ENCODE peak calls at places on chromosomes 16 and 17, in nine cellular contexts. One of them, this sample, is unnamed.

GRCh38 chr17:72004011-72004427 is 116.8 kb upstream of the SOX9 start:
- DNase-seq in natural killer cell: no peak
- DNase-seq in neural crest cell: no peak
- DNase-seq in AG10803: peak; percentile 58
- DNase-seq in gastrocnemius medialis: no peak
- DNase-seq in HFFc6: no peak
- DNase-seq in cardiac fibroblast: peak; percentile 31
- DNase-seq in pancreas: no peak
- DNase-seq in hepatocyte: no peak
- DNase-seq in this sample: no peak

GRCh38 chr17:81349397-81350319 is 45.6 kb upstream of the BAHCC1 start:
- DNase-seq in hepatocyte: peak; percentile 47
- DNase-seq in neural crest cell: no peak
- DNase-seq in gastrocnemius medialis: no peak
- DNase-seq in AG10803: no peak
- DNase-seq in pancreas: no peak
- DNase-seq in HFFc6: no peak
- DNase-seq in natural killer cell: no peak
- DNase-seq in cardiac fibroblast: peak; percentile 51
- DNase-seq in this sample: no peak

GRCh38 chr17:43900183-43900857 is 7.0 kb downstream of the MPP2 start:
- DNase-seq in cardiac fibroblast: peak; percentile 76
- DNase-seq in gastrocnemius medialis: peak; percentile 66
- DNase-seq in pancreas: peak; percentile 76
- DNase-seq in AG10803: peak; percentile 66
- DNase-seq in HFFc6: peak; percentile 61
- DNase-seq in neural crest cell: peak; percentile 84
- DNase-seq in hepatocyte: peak; percentile 90
- DNase-seq in natural killer cell: peak; percentile 53
- DNase-seq in this sample: peak; percentile 91

GRCh38 chr16:88768041-88768876 is 16.8 kb downstream of the PIEZO1 start:
- DNase-seq in hepatocyte: peak; percentile 45
- DNase-seq in natural killer cell: no peak
- DNase-seq in AG10803: peak; percentile 65
- DNase-seq in pancreas: peak; percentile 40
- DNase-seq in gastrocnemius medialis: no peak
- DNase-seq in cardiac fibroblast: peak; percentile 88
- DNase-seq in HFFc6: no peak
- DNase-seq in neural crest cell: no peak
- DNase-seq in this sample: no peak

GRCh38 chr16:57186630-57187507 is 740 bp downstream of the RSPRY1 start:
- DNase-seq in natural killer cell: peak; percentile 17
- DNase-seq in neural crest cell: peak; percentile 2
- DNase-seq in AG10803: peak; percentile 45
- DNase-seq in HFFc6: peak; percentile 10
- DNase-seq in hepatocyte: peak; percentile 54
- DNase-seq in pancreas: peak; percentile 29
- DNase-seq in gastrocnemius medialis: no peak
- DNase-seq in cardiac fibroblast: no peak
- DNase-seq in this sample: no peak

GRCh38 chr16:89491238-89491869 is 993 bp upstream of the ANKRD11 start:
- DNase-seq in HFFc6: no peak
- DNase-seq in gastrocnemius medialis: no peak
- DNase-seq in natural killer cell: no peak
- DNase-seq in hepatocyte: no peak
- DNase-seq in pancreas: no peak
- DNase-seq in neural crest cell: no peak
- DNase-seq in AG10803: peak; percentile 42
- DNase-seq in cardiac fibroblast: no peak
- DNase-seq in this sample: no peak

GRCh38 chr17:42153919-42154491 is 784 bp downstream of the RAB5C start:
- DNase-seq in gastrocnemius medialis: no peak
- DNase-seq in AG10803: peak; percentile 43
- DNase-seq in HFFc6: no peak
- DNase-seq in pancreas: no peak
- DNase-seq in hepatocyte: peak; percentile 57
- DNase-seq in natural killer cell: no peak
- DNase-seq in neural crest cell: no peak
- DNase-seq in cardiac fibroblast: peak; percentile 42
- DNase-seq in this sample: no peak

GRCh38 chr17:33871720-33872535 is 383.2 kb upstream of the CCL2 start:
- DNase-seq in HFFc6: no peak
- DNase-seq in neural crest cell: no peak
- DNase-seq in natural killer cell: no peak
- DNase-seq in gastrocnemius medialis: no peak
- DNase-seq in pancreas: no peak
- DNase-seq in hepatocyte: peak; percentile 66
- DNase-seq in AG10803: peak; percentile 30
- DNase-seq in cardiac fibroblast: no peak
- DNase-seq in this sample: no peak

GRCh38 chr17:40956401-40957254 is 10.1 kb downstream of the KRT39 start:
- DNase-seq in HFFc6: peak; percentile 88
- DNase-seq in pancreas: no peak
- DNase-seq in neural crest cell: no peak
- DNase-seq in AG10803: peak; percentile 96
- DNase-seq in hepatocyte: peak; percentile 37
- DNase-seq in natural killer cell: no peak
- DNase-seq in cardiac fibroblast: peak; percentile 13
- DNase-seq in gastrocnemius medialis: no peak
- DNase-seq in this sample: no peak

GRCh38 chr16:89722392-89723278 is 1.3 kb downstream of the ZNF276 start:
- DNase-seq in pancreas: no peak
- DNase-seq in neural crest cell: no peak
- DNase-seq in hepatocyte: peak; percentile 55
- DNase-seq in cardiac fibroblast: peak; percentile 64
- DNase-seq in natural killer cell: peak; percentile 64
- DNase-seq in AG10803: no peak
- DNase-seq in gastrocnemius medialis: no peak
- DNase-seq in HFFc6: no peak
- DNase-seq in this sample: no peak

GRCh38 chr16:74035816-74036215 is 260.8 kb upstream of the PSMD7 start:
- DNase-seq in natural killer cell: no peak
- DNase-seq in cardiac fibroblast: peak; percentile 1
- DNase-seq in gastrocnemius medialis: no peak
- DNase-seq in hepatocyte: peak; percentile 16
- DNase-seq in neural crest cell: no peak
- DNase-seq in HFFc6: no peak
- DNase-seq in pancreas: no peak
- DNase-seq in AG10803: peak; percentile 2
- DNase-seq in this sample: no peak

GRCh38 chr16:4218202-4218601 is 23.7 kb downstream of the SRL start:
- DNase-seq in gastrocnemius medialis: no peak
- DNase-seq in AG10803: no peak
- DNase-seq in cardiac fibroblast: no peak
- DNase-seq in natural killer cell: no peak
- DNase-seq in hepatocyte: no peak
- DNase-seq in neural crest cell: no peak
- DNase-seq in pancreas: no peak
- DNase-seq in HFFc6: no peak
- DNase-seq in this sample: no peak

GRCh38 chr17:45247429-45248131 is 14.3 kb downstream of the SPATA32 start:
- DNase-seq in gastrocnemius medialis: peak; percentile 43
- DNase-seq in hepatocyte: peak; percentile 96
- DNase-seq in natural killer cell: peak; percentile 89
- DNase-seq in pancreas: peak; percentile 96
- DNase-seq in AG10803: peak; percentile 38
- DNase-seq in neural crest cell: peak; percentile 63
- DNase-seq in cardiac fibroblast: peak; percentile 91
- DNase-seq in HFFc6: peak; percentile 70
- DNase-seq in this sample: peak; percentile 100

GRCh38 chr17:58679263-58680037 is 12.4 kb downstream of the TEX14 start:
- DNase-seq in hepatocyte: no peak
- DNase-seq in gastrocnemius medialis: no peak
- DNase-seq in neural crest cell: no peak
- DNase-seq in natural killer cell: no peak
- DNase-seq in cardiac fibroblast: peak; percentile 82
- DNase-seq in pancreas: no peak
- DNase-seq in AG10803: no peak
- DNase-seq in HFFc6: peak; percentile 57
- DNase-seq in this sample: no peak

GRCh38 chr16:86961133-86961720 is 356.0 kb downstream of the C16orf95 start:
- DNase-seq in cardiac fibroblast: peak; percentile 43
- DNase-seq in neural crest cell: no peak
- DNase-seq in gastrocnemius medialis: no peak
- DNase-seq in hepatocyte: no peak
- DNase-seq in AG10803: peak; percentile 48
- DNase-seq in HFFc6: no peak
- DNase-seq in pancreas: no peak
- DNase-seq in natural killer cell: no peak
- DNase-seq in this sample: no peak

GRCh38 chr17:75034236-75034908 is 12.4 kb downstream of the ATP5PD start:
- DNase-seq in natural killer cell: peak; percentile 81
- DNase-seq in HFFc6: peak; percentile 84
- DNase-seq in neural crest cell: peak; percentile 93
- DNase-seq in pancreas: peak; percentile 81
- DNase-seq in AG10803: peak; percentile 85
- DNase-seq in cardiac fibroblast: peak; percentile 90
- DNase-seq in gastrocnemius medialis: peak; percentile 58
- DNase-seq in hepatocyte: peak; percentile 92
- DNase-seq in this sample: no peak
- TF ChIP-seq CTCF in natural killer cell: no peak
- TF ChIP-seq CTCF in HFFc6: peak; percentile 52
- TF ChIP-seq CTCF in neural crest cell: peak; percentile 48
- TF ChIP-seq CTCF in pancreas: no peak
- TF ChIP-seq CTCF in AG10803: peak; percentile 16
- TF ChIP-seq CTCF in cardiac fibroblast: peak; percentile 24
- TF ChIP-seq CTCF in gastrocnemius medialis: no peak
- TF ChIP-seq CTCF in hepatocyte: peak; percentile 38
- TF ChIP-seq CTCF in this sample: peak; percentile 0

GRCh38 chr17:4509402-4509801 is 10.7 kb downstream of the SPNS2 start:
- DNase-seq in AG10803: no peak
- DNase-seq in neural crest cell: no peak
- DNase-seq in HFFc6: no peak
- DNase-seq in cardiac fibroblast: no peak
- DNase-seq in hepatocyte: no peak
- DNase-seq in gastrocnemius medialis: no peak
- DNase-seq in pancreas: no peak
- DNase-seq in natural killer cell: no peak
- DNase-seq in this sample: no peak
- TF ChIP-seq CTCF in AG10803: no peak
- TF ChIP-seq CTCF in neural crest cell: no peak
- TF ChIP-seq CTCF in HFFc6: no peak
- TF ChIP-seq CTCF in cardiac fibroblast: no peak
- TF ChIP-seq CTCF in hepatocyte: no peak
- TF ChIP-seq CTCF in gastrocnemius medialis: no peak
- TF ChIP-seq CTCF in pancreas: no peak
- TF ChIP-seq CTCF in natural killer cell: no peak
- TF ChIP-seq CTCF in this sample: no peak

DNA sequence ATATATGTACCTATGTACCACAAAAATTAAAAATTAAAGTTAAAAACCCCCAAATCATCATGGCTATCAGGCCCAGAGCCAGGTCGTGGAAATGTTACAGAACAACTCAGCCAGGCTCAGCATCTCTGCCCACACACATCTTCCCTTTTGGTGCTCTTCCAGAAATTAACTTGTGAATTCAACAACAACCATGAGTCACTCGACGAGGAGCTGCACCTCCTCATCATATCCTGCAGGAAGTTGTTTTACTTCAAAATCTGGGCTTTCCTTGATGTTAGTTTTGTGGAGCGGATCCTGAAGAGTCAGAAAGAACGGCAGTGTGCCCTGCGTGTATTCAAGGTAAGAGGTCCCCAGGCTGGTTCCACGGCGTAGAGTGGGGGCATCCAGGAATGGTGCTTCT is 10.6 kb downstream of the FBXO39 start:
- DNase-seq in HFFc6: peak; percentile 60
- DNase-seq in AG10803: peak; percentile 77
- DNase-seq in cardiac fibroblast: peak; percentile 78
- DNase-seq in pancreas: no peak
- DNase-seq in neural crest cell: no peak
- DNase-seq in gastrocnemius medialis: no peak
- DNase-seq in natural killer cell: no peak
- DNase-seq in hepatocyte: no peak
- DNase-seq in this sample: no peak
- TF ChIP-seq CTCF in HFFc6: peak; percentile 17
- TF ChIP-seq CTCF in AG10803: no peak
- TF ChIP-seq CTCF in cardiac fibroblast: peak; percentile 25
- TF ChIP-seq CTCF in pancreas: no peak
- TF ChIP-seq CTCF in neural crest cell: no peak
- TF ChIP-seq CTCF in gastrocnemius medialis: no peak
- TF ChIP-seq CTCF in natural killer cell: no peak
- TF ChIP-seq CTCF in hepatocyte: no peak
- TF ChIP-seq CTCF in this sample: no peak

GRCh38 chr16:27748868-27749546 is 199.1 kb downstream of the KATNIP start:
- DNase-seq in hepatocyte: peak; percentile 88
- DNase-seq in neural crest cell: no peak
- DNase-seq in pancreas: no peak
- DNase-seq in gastrocnemius medialis: no peak
- DNase-seq in natural killer cell: no peak
- DNase-seq in HFFc6: peak; percentile 95
- DNase-seq in cardiac fibroblast: peak; percentile 76
- DNase-seq in AG10803: peak; percentile 88
- DNase-seq in this sample: no peak
- TF ChIP-seq CTCF in hepatocyte: peak; percentile 25
- TF ChIP-seq CTCF in neural crest cell: peak; percentile 35
- TF ChIP-seq CTCF in pancreas: no peak
- TF ChIP-seq CTCF in gastrocnemius medialis: no peak
- TF ChIP-seq CTCF in natural killer cell: no peak
- TF ChIP-seq CTCF in HFFc6: peak; percentile 57
- TF ChIP-seq CTCF in cardiac fibroblast: peak; percentile 7
- TF ChIP-seq CTCF in AG10803: peak; percentile 46
- TF ChIP-seq CTCF in this sample: peak; percentile 29

DNA sequence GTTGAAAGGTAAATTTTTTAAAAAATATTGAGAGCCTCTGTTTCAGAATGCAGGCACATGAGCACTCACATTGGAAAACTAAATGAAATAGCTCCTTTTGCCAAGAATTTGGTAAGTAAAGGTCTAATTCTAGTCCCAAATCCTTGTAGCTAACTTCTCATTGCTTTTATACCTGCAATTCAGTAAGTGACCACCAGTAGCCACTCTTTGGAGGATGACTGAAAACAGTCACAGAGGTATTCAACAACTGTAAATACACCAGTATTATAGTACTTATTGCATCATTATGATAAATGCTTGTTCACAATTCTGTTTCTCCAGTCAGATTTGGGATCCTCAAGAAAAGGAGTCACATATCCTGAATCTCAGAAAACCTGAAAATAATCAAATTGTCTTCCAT is 562.4 kb upstream of the CDH11 start:
- DNase-seq in gastrocnemius medialis: no peak
- DNase-seq in cardiac fibroblast: no peak
- DNase-seq in pancreas: no peak
- DNase-seq in AG10803: no peak
- DNase-seq in HFFc6: no peak
- DNase-seq in hepatocyte: no peak
- DNase-seq in neural crest cell: no peak
- DNase-seq in natural killer cell: no peak
- DNase-seq in this sample: no peak
- TF ChIP-seq CTCF in gastrocnemius medialis: no peak
- TF ChIP-seq CTCF in cardiac fibroblast: peak; percentile 12
- TF ChIP-seq CTCF in pancreas: no peak
- TF ChIP-seq CTCF in AG10803: peak; percentile 33
- TF ChIP-seq CTCF in HFFc6: peak; percentile 63
- TF ChIP-seq CTCF in hepatocyte: no peak
- TF ChIP-seq CTCF in neural crest cell: peak; percentile 48
- TF ChIP-seq CTCF in natural killer cell: no peak
- TF ChIP-seq CTCF in this sample: no peak

GRCh38 chr17:74165811-74166365 is 37.6 kb upstream of the RPL38 start:
- DNase-seq in cardiac fibroblast: no peak
- DNase-seq in natural killer cell: no peak
- DNase-seq in HFFc6: no peak
- DNase-seq in hepatocyte: no peak
- DNase-seq in AG10803: no peak
- DNase-seq in pancreas: no peak
- DNase-seq in neural crest cell: no peak
- DNase-seq in gastrocnemius medialis: no peak
- DNase-seq in this sample: no peak
- TF ChIP-seq CTCF in cardiac fibroblast: no peak
- TF ChIP-seq CTCF in natural killer cell: no peak
- TF ChIP-seq CTCF in HFFc6: no peak
- TF ChIP-seq CTCF in hepatocyte: no peak
- TF ChIP-seq CTCF in AG10803: no peak
- TF ChIP-seq CTCF in pancreas: no peak
- TF ChIP-seq CTCF in neural crest cell: no peak
- TF ChIP-seq CTCF in gastrocnemius medialis: no peak
- TF ChIP-seq CTCF in this sample: no peak

GRCh38 chr16:16871196-16871595 is 492.3 kb downstream of the NPIPA7 start:
- DNase-seq in cardiac fibroblast: no peak
- DNase-seq in hepatocyte: no peak
- DNase-seq in AG10803: no peak
- DNase-seq in HFFc6: no peak
- DNase-seq in natural killer cell: no peak
- DNase-seq in neural crest cell: no peak
- DNase-seq in gastrocnemius medialis: no peak
- DNase-seq in pancreas: no peak
- DNase-seq in this sample: no peak
- TF ChIP-seq CTCF in cardiac fibroblast: no peak
- TF ChIP-seq CTCF in hepatocyte: no peak
- TF ChIP-seq CTCF in AG10803: no peak
- TF ChIP-seq CTCF in HFFc6: no peak
- TF ChIP-seq CTCF in natural killer cell: no peak
- TF ChIP-seq CTCF in neural crest cell: no peak
- TF ChIP-seq CTCF in gastrocnemius medialis: no peak
- TF ChIP-seq CTCF in pancreas: no peak
- TF ChIP-seq CTCF in this sample: no peak

This sample was measured in D721Med.